ENCODE peak calls at places on chromosomes 7 and 10, in six cellular contexts. E, V, Y, S, G and W are unnamed samples.

GRCh38 chr10:7230956-7231355 is 179.9 kb downstream of the SFMBT2 start:
- DNase-seq in E (no peak), V (peak), Y (no peak), S (no peak), G (no peak), W (no peak)

GRCh38 chr7:100545636-100546128 is 6.7 kb downstream of the AGFG2 start:
- DNase-seq in E (peak), V (peak), Y (peak), S (peak), G (no peak), W (peak)

GRCh38 chr7:111103678-111104274 is 12.8 kb downstream of the LRRN3 start:
- DNase-seq in E (no peak), V (no peak), Y (no peak), S (peak), G (no peak), W (no peak)

GRCh38 chr7:270351-270983 is 19.5 kb upstream of the FOXL3 start:
- DNase-seq in E (no peak), V (no peak), Y (no peak), S (no peak), G (no peak), W (no peak)

GRCh38 chr10:86659161-86659691 is 4.9 kb downstream of the OPN4 start:
- DNase-seq in E (no peak), V (no peak), Y (no peak), S (no peak), G (no peak), W (no peak)

GRCh38 chr10:107971973-107972372 is 807.5 kb upstream of the SORCS1 start:
- DNase-seq in E (no peak), V (peak), Y (peak), S (peak), G (no peak), W (no peak)

GRCh38 chr10:131979821-131980270 is 1.9 kb downstream of the BNIP3 start:
- DNase-seq in E (no peak), V (peak), Y (no peak), S (peak), G (no peak), W (no peak)

GRCh38 chr10:115958043-115958442 is 315.0 kb downstream of the GFRA1 start:
- DNase-seq in E (no peak), V (no peak), Y (no peak), S (no peak), G (no peak), W (no peak)

GRCh38 chr7:128039487-128040099 is 8.4 kb upstream of the LRRC4 start:
- DNase-seq in E (no peak), V (no peak), Y (no peak), S (no peak), G (no peak), W (no peak)

GRCh38 chr10:14757996-14758395 is 16.7 kb downstream of the FAM107B start:
- DNase-seq in E (no peak), V (no peak), Y (no peak), S (no peak), G (no peak), W (no peak)

GRCh38 chr10:28302012-28302667 is 724 bp downstream of the MPP7 start:
- DNase-seq in E (peak), V (peak), Y (no peak), S (peak), G (no peak), W (no peak)

GRCh38 chr10:13882112-13882711 is 295.4 kb downstream of the PRPF18 start:
- DNase-seq in E (no peak), V (peak), Y (peak), S (peak), G (no peak), W (peak)

GRCh38 chr7:157707983-157708720 is 371.3 kb downstream of the DNAJB6 start:
- DNase-seq in E (no peak), V (no peak), Y (no peak), S (no peak), G (no peak), W (no peak)

GRCh38 chr7:112556633-112557032 is 75.8 kb downstream of the LSMEM1 start:
- DNase-seq in E (no peak), V (peak), Y (no peak), S (peak), G (no peak), W (no peak)

GRCh38 chr10:454860-455259 is 234.6 kb downstream of the DIP2C start:
- DNase-seq in E (no peak), V (peak), Y (peak), S (peak), G (peak), W (peak)

GRCh38 chr10:47310090-47310505 is 10.1 kb downstream of the GDF10 start:
- DNase-seq in E (no peak), V (no peak), Y (no peak), S (no peak), G (no peak), W (no peak)

GRCh38 chr10:114163062-114163861 is 10.7 kb downstream of the CCDC186 start:
- DNase-seq in E (no peak), V (peak), Y (no peak), S (no peak), G (no peak), W (no peak)

GRCh38 chr10:68223535-68224165 is 8.3 kb downstream of the ATOH7 start:
- DNase-seq in E (no peak), V (no peak), Y (no peak), S (no peak), G (no peak), W (no peak)

GRCh38 chr10:45509491-45509890 is 135.5 kb downstream of the ALOX5 start:
- DNase-seq in E (no peak), V (no peak), Y (no peak), S (peak), G (no peak), W (no peak)

GRCh38 chr10:79129361-79129997 is 60.7 kb downstream of the ZMIZ1 start:
- DNase-seq in E (no peak), V (peak), Y (no peak), S (no peak), G (peak), W (peak)

GRCh38 chr10:13550813-13551212 is 22.0 kb upstream of the BEND7 start:
- DNase-seq in E (no peak), V (no peak), Y (no peak), S (no peak), G (no peak), W (no peak)

GRCh38 chr7:74311305-74311744 is 22.1 kb downstream of the CLIP2 start:
- DNase-seq in E (no peak), V (peak), Y (no peak), S (peak), G (no peak), W (no peak)